ENCODE peak calls at places on chromosome 18, in nine cellular contexts. W is dermis microvascular lymphatic vessel endothelial cell; T is Daoy; Z is effector memory CD8-positive, alpha-beta T cell; P is activated naive CD8-positive, alpha-beta T cell treated with anti-CD3 and anti-CD28 coated beads for 36 hours; F is IMR-90; U is AG08395; Y is stromal cell of bone marrow; G is left ventricle myocardium superior. S is an unnamed sample.

GRCh38 chr18:21291106-21291505 is 49.1 kb downstream of the GREB1L start:
- DNase-seq in W (no peak), T (no peak), Z (no peak), P (no peak), F (no peak), U (no peak), Y (no peak), G (no peak), S (no peak)

GRCh38 chr18:22108674-22109073 is 60.7 kb upstream of the GATA6 start:
- DNase-seq in W (no peak), T (no peak), Z (no peak), P (no peak), F (no peak), U (no peak), Y (no peak), G (no peak), S (no peak)

GRCh38 chr18:76496200-76496890 is 1.3 kb upstream of the ZNF516 start:
- DNase-seq in W (no peak), T (peak; percentile 35), Z (peak; percentile 36), P (peak; percentile 37), F (peak; percentile 74), U (peak; percentile 41), Y (no peak), G (peak; percentile 81), S (no peak)

GRCh38 chr18:38551881-38552280 is 986.3 kb upstream of the CELF4 start:
- DNase-seq in W (no peak), T (no peak), Z (no peak), P (no peak), F (no peak), U (no peak), Y (no peak), G (no peak), S (no peak)

GRCh38 chr18:58532972-58533371 is 95.9 kb downstream of the ALPK2 start:
- DNase-seq in W (no peak), T (no peak), Z (no peak), P (no peak), F (no peak), U (no peak), Y (no peak), G (no peak), S (no peak)

GRCh38 chr18:63684718-63685117 is 18.0 kb upstream of the SERPINB11 start:
- DNase-seq in W (no peak), T (no peak), Z (no peak), P (no peak), F (no peak), U (no peak), Y (no peak), G (no peak), S (no peak)

GRCh38 chr18:78849046-78849445 is 130.6 kb upstream of the SALL3 start:
- DNase-seq in W (no peak), T (no peak), Z (no peak), P (no peak), F (no peak), U (no peak), Y (no peak), G (no peak), S (no peak)

GRCh38 chr18:618618-619017 is 21.8 kb downstream of the CLUL1 start:
- DNase-seq in W (no peak), T (no peak), Z (no peak), P (no peak), F (no peak), U (no peak), Y (no peak), G (no peak), S (no peak)

GRCh38 chr18:41320090-41320489 is 634.9 kb upstream of the PIK3C3 start:
- DNase-seq in W (no peak), T (no peak), Z (no peak), P (no peak), F (no peak), U (no peak), Y (no peak), G (no peak), S (no peak)

GRCh38 chr18:31931886-31932240 is 11.1 kb downstream of the TRAPPC8 start:
- DNase-seq in W (no peak), T (no peak), Z (no peak), P (no peak), F (no peak), U (no peak), Y (no peak), G (no peak), S (no peak)

GRCh38 chr18:48956378-48956777 is 5.6 kb upstream of the SMAD7 start:
- DNase-seq in W (no peak), T (no peak), Z (no peak), P (no peak), F (peak; percentile 78), U (no peak), Y (no peak), G (no peak), S (no peak)